ENCODE peak calls at places on chromosomes 16 and 17, in seven cellular contexts. W is sigmoid colon, O is HFF-Myc, T is astrocyte of the spinal cord, C is AG04450, N is adrenal gland, H is body of pancreas. G is an unnamed sample.

GRCh38 chr16:69064789-69065313 is 40.6 kb upstream of the HAS3 start:
- DNase-seq in O (no peak), H (no peak), W (peak; percentile 12), N (no peak), C (no peak), T (peak; percentile 42), G (no peak)

GRCh38 chr17:29048440-29049360 is 5.8 kb downstream of the PIPOX start:
- DNase-seq in T (peak; percentile 29), W (no peak), O (no peak), H (no peak), N (peak; percentile 26), C (no peak), G (no peak)

GRCh38 chr17:76266244-76266938 is 1.2 kb downstream of the UBALD2 start:
- DNase-seq in C (no peak), H (peak; percentile 38), O (no peak), T (peak; percentile 35), W (no peak), N (no peak), G (no peak)

GRCh38 chr16:10836174-10836853 is 17.7 kb upstream of the TVP23A start:
- DNase-seq in C (no peak), W (no peak), N (no peak), H (no peak), O (no peak), T (no peak), G (no peak)

GRCh38 chr16:3625911-3626732 is 14.7 kb upstream of the SLX4 start:
- DNase-seq in N (no peak), C (no peak), W (no peak), T (no peak), O (no peak), H (no peak), G (peak; percentile 36)

GRCh38 chr16:21645261-21645721 is 7.1 kb downstream of the IGSF6 start:
- DNase-seq in O (no peak), N (no peak), T (peak; percentile 38), W (no peak), C (no peak), H (no peak), G (no peak)

GRCh38 chr16:23182675-23183485 is at the start of gene SCNN1G:
- DNase-seq in N (no peak), C (no peak), W (no peak), H (peak; percentile 21), T (no peak), O (no peak), G (no peak)

GRCh38 chr17:30380106-30380420 is 1.3 kb downstream of the CPD start:
- DNase-seq in T (peak; percentile 18), C (no peak), H (no peak), O (no peak), W (no peak), N (no peak), G (no peak)

GRCh38 chr16:21274172-21274726 is 3.8 kb downstream of the CRYM start:
- DNase-seq in O (no peak), T (no peak), W (no peak), C (no peak), N (no peak), H (no peak), G (no peak)

GRCh38 chr17:62098623-62099231 is 33.6 kb upstream of the MED13 start:
- DNase-seq in C (no peak), W (no peak), T (no peak), N (no peak), H (no peak), O (no peak), G (no peak)

GRCh38 chr17:75753514-75754377 is 11.2 kb downstream of the GALK1 start:
- DNase-seq in H (peak; percentile 77), O (no peak), T (peak; percentile 50), N (peak; percentile 70), C (no peak), W (peak; percentile 89), G (no peak)

GRCh38 chr17:62109378-62109902 is 44.4 kb upstream of the MED13 start:
- DNase-seq in O (peak; percentile 26), C (peak; percentile 10), W (no peak), T (peak; percentile 81), H (peak; percentile 87), N (peak; percentile 56), G (no peak)

GRCh38 chr16:51509336-51509735 is 358.3 kb upstream of the SALL1 start:
- DNase-seq in H (no peak), C (no peak), N (no peak), T (no peak), O (no peak), W (no peak), G (no peak)

GRCh38 chr17:50311112-50311460 is 34.8 kb upstream of the XYLT2 start:
- DNase-seq in C (no peak), N (no peak), H (no peak), W (no peak), T (no peak), O (no peak), G (no peak)

GRCh38 chr17:72345083-72345482 is 224.3 kb downstream of the SOX9 start:
- DNase-seq in C (no peak), H (no peak), W (no peak), N (no peak), T (no peak), O (no peak), G (no peak)

GRCh38 chr17:34378664-34379101 is 15.7 kb upstream of the CCL1 start:
- DNase-seq in T (no peak), W (no peak), N (peak; percentile 25), H (no peak), C (no peak), O (no peak), G (no peak)

GRCh38 chr16:51577621-51578303 is 426.7 kb upstream of the SALL1 start:
- DNase-seq in C (no peak), T (peak; percentile 9), W (no peak), N (no peak), O (no peak), H (no peak), G (no peak)

GRCh38 chr16:12340151-12340733 is 363.7 kb downstream of the SNX29 start:
- DNase-seq in C (no peak), T (peak; percentile 75), W (no peak), N (no peak), H (peak; percentile 73), O (no peak), G (no peak)

GRCh38 chr16:81518439-81518757 is 73.8 kb downstream of the CMIP start:
- DNase-seq in C (no peak), T (no peak), W (no peak), O (no peak), H (no peak), N (no peak), G (peak; percentile 83)

GRCh38 chr16:81516478-81517149 is 72.0 kb downstream of the CMIP start:
- DNase-seq in C (no peak), H (no peak), T (no peak), N (no peak), W (no peak), O (no peak), G (no peak)

GRCh38 chr16:81517150-81517499 is 72.5 kb downstream of the CMIP start:
- DNase-seq in N (no peak), C (no peak), W (no peak), H (no peak), O (no peak), T (no peak), G (no peak)

GRCh38 chr16:81519298-81520150 is 74.9 kb downstream of the CMIP start:
- DNase-seq in T (no peak), O (no peak), N (no peak), W (no peak), H (no peak), C (no peak), G (no peak)

GRCh38 chr16:81517630-81518438 is 73.2 kb downstream of the CMIP start:
- DNase-seq in O (no peak), C (no peak), T (no peak), N (no peak), W (no peak), H (no peak), G (peak; percentile 81)
- H3K4me3 ChIP-seq in O (no peak overlapping the region), C (no peak overlapping the region), T (no peak overlapping the region), N (no peak overlapping the region), W (no peak overlapping the region), H (no peak overlapping the region), G (no peak overlapping the region)

GRCh38 chr16:17305694-17306093 is 165.1 kb downstream of the XYLT1 start:
- DNase-seq in C (no peak), H (no peak), N (no peak), W (no peak), O (no peak), T (no peak), G (no peak)
- TF ChIP-seq CTCF in C (no peak), H (no peak), N (no peak), W (no peak), O (no peak), T (no peak), G (no peak)

GRCh38 chr17:27244019-27244418 is 49.9 kb upstream of the WSB1 start:
- DNase-seq in W (no peak), H (no peak), T (no peak), N (no peak), O (no peak), C (no peak), G (no peak)

GRCh38 chr17:27246537-27246936 is 47.4 kb upstream of the WSB1 start:
- DNase-seq in W (no peak), H (no peak), T (no peak), O (no peak), C (no peak), N (no peak), G (no peak)

GRCh38 chr17:27245230-27245696 is 48.7 kb upstream of the WSB1 start:
- DNase-seq in N (peak; percentile 90), C (peak; percentile 82), O (peak; percentile 72), T (peak; percentile 81), W (peak; percentile 93), H (peak; percentile 81), G (peak; percentile 95)

GRCh38 chr17:27242951-27243350 is 51.0 kb upstream of the WSB1 start:
- DNase-seq in N (no peak), C (no peak), O (no peak), T (no peak), H (no peak), W (no peak), G (no peak)

GRCh38 chr17:27244481-27245223 is 49.3 kb upstream of the WSB1 start:
- DNase-seq in N (peak; percentile 76), O (peak; percentile 33), T (peak; percentile 81), C (peak; percentile 87), W (peak; percentile 91), H (peak; percentile 47), G (peak; percentile 88)
- H3K4me3 ChIP-seq in N (no peak overlapping the region), O (no peak overlapping the region), T (no peak overlapping the region), C (peak overlapping the region; percentile 51), W (no peak overlapping the region), H (no peak overlapping the region), G (no peak overlapping the region)

GRCh38 chr16:25260416-25260815 is 2.8 kb upstream of the ZKSCAN2 start:
- DNase-seq in T (no peak), H (no peak), O (no peak), W (no peak), N (no peak), C (no peak), G (no peak)

GRCh38 chr16:25258856-25259179 is 1.2 kb upstream of the ZKSCAN2 start:
- DNase-seq in O (no peak), T (no peak), N (no peak), H (no peak), W (no peak), C (no peak), G (no peak)

GRCh38 chr16:25257504-25257955 is at the start of gene ZKSCAN2:
- DNase-seq in W (peak; percentile 95), C (peak; percentile 60), N (peak; percentile 93), O (peak; percentile 40), T (peak; percentile 91), H (peak; percentile 94), G (peak; percentile 80)

GRCh38 chr16:25257956-25258855 is 561 bp upstream of the ZKSCAN2 start:
- DNase-seq in N (peak; percentile 76), C (peak; percentile 77), O (peak; percentile 30), H (peak; percentile 83), T (peak; percentile 90), W (peak; percentile 93), G (peak; percentile 56)

GRCh38 chr16:25256821-25257503 is 683 bp downstream of the ZKSCAN2 start:
- DNase-seq in H (peak; percentile 13), C (no peak), T (peak; percentile 20), W (no peak), N (peak; percentile 17), O (no peak), G (peak; percentile 15)
- TF ChIP-seq CTCF in H (peak; percentile 15), C (peak; percentile 12), T (no peak), W (no peak), N (no peak), O (no peak), G (no peak)

G was measured in lower leg skin.